ENCODE peak calls at places on chromosomes 16 and 17, in eight cellular contexts. X is activated gamma-delta T cell treated with Interleukin-2 at 50 U/mL for 16 hours, H is iPS-NIHi11, T is endothelial cell, R is substantia nigra, O is iris pigment epithelial cell, K is nucleus accumbens, U is non-pigmented ciliary epithelial cell. B is an unnamed sample.

GRCh38 chr17:29593546-29594440 is 861 bp downstream of the ANKRD13B start:
- DNase-seq in X (no peak), H (peak), T (no peak), R (no peak), O (no peak), K (no peak), U (no peak), B (peak)

GRCh38 chr17:52106638-52107261 is 51.8 kb downstream of the CA10 start:
- DNase-seq in X (no peak), H (peak), T (peak), R (no peak), O (peak), K (peak), U (no peak), B (peak)

GRCh38 chr17:63452979-63453551 is 7.0 kb upstream of the CYB561 start:
- DNase-seq in X (no peak), H (no peak), T (no peak), R (no peak), O (no peak), K (no peak), U (no peak), B (no peak)

GRCh38 chr17:21094298-21094704 is 32.5 kb upstream of the DHRS7B start:
- DNase-seq in X (no peak), H (no peak), T (no peak), R (no peak), O (peak), K (no peak), U (no peak), B (no peak)

GRCh38 chr17:34581446-34582184 is 2.2 kb downstream of the TMEM132E start:
- DNase-seq in X (no peak), H (peak), T (peak), R (no peak), O (no peak), K (no peak), U (no peak), B (peak)

GRCh38 chr16:16982614-16983013 is 488.1 kb downstream of the XYLT1 start:
- DNase-seq in X (no peak), H (no peak), T (no peak), R (no peak), O (no peak), K (no peak), U (no peak), B (no peak)

GRCh38 chr17:14301761-14302401 is 1.0 kb downstream of the HS3ST3B1 start:
- DNase-seq in X (peak), H (no peak), T (peak), R (no peak), O (peak), K (no peak), U (no peak), B (no peak)

GRCh38 chr17:36731806-36732205 is 130.4 kb downstream of the MRM1 start:
- DNase-seq in X (no peak), H (peak), T (no peak), R (no peak), O (no peak), K (no peak), U (no peak), B (no peak)

GRCh38 chr16:69921125-69921524 is 30.0 kb upstream of the CLEC18A start:
- DNase-seq in X (no peak), H (no peak), T (no peak), R (no peak), O (peak), K (peak), U (no peak), B (no peak)

GRCh38 chr17:77793146-77793887 is 165.2 kb upstream of the TNRC6C start:
- DNase-seq in X (no peak), H (no peak), T (no peak), R (no peak), O (no peak), K (no peak), U (no peak), B (no peak)

GRCh38 chr17:14329900-14330491 is 29.1 kb downstream of the HS3ST3B1 start:
- DNase-seq in X (no peak), H (no peak), T (no peak), R (no peak), O (no peak), K (no peak), U (no peak), B (no peak)

GRCh38 chr17:40542562-40543411 is 22.5 kb downstream of the CCR7 start:
- DNase-seq in X (no peak), H (no peak), T (no peak), R (no peak), O (peak), K (peak), U (no peak), B (no peak)

GRCh38 chr17:36937961-36938565 is 788 bp downstream of the LHX1 start:
- DNase-seq in X (no peak), H (peak), T (no peak), R (no peak), O (no peak), K (no peak), U (no peak), B (peak)

B was measured in D341Med.